ENCODE peak calls at places on chromosomes 16 and 17, in five cellular contexts. One of them, this sample, is unnamed.

GRCh38 chr16:57533618-57534336 is 2.6 kb downstream of the CCDC102A start:
- DNase-seq in SK-N-SH: peak
- DNase-seq in A549: no peak
- DNase-seq in IMR-90: no peak
- DNase-seq in H1: peak
- DNase-seq in this sample: peak

GRCh38 chr17:77036841-77037381 is 103.9 kb upstream of the SEC14L1 start:
- DNase-seq in H1: no peak
- DNase-seq in A549: no peak
- DNase-seq in SK-N-SH: peak
- DNase-seq in IMR-90: no peak
- DNase-seq in this sample: no peak

GRCh38 chr17:34620458-34620857 is 41.1 kb downstream of the TMEM132E start:
- DNase-seq in A549: no peak
- DNase-seq in SK-N-SH: peak
- DNase-seq in IMR-90: no peak
- DNase-seq in H1: no peak
- DNase-seq in this sample: no peak

GRCh38 chr17:49853470-49854015 is 5.7 kb upstream of the TAC4 start:
- DNase-seq in IMR-90: no peak
- DNase-seq in A549: no peak
- DNase-seq in SK-N-SH: no peak
- DNase-seq in H1: no peak
- DNase-seq in this sample: no peak

GRCh38 chr17:77345260-77345910 is 204.6 kb downstream of the SEC14L1 start:
- DNase-seq in A549: no peak
- DNase-seq in IMR-90: no peak
- DNase-seq in SK-N-SH: no peak
- DNase-seq in H1: no peak
- DNase-seq in this sample: peak

GRCh38 chr16:14335297-14335696 is 264.2 kb downstream of the MRTFB start:
- DNase-seq in SK-N-SH: no peak
- DNase-seq in H1: no peak
- DNase-seq in IMR-90: no peak
- DNase-seq in A549: peak
- DNase-seq in this sample: no peak

GRCh38 chr16:3736116-3736515 is 18.8 kb upstream of the TRAP1 start:
- DNase-seq in A549: no peak
- DNase-seq in IMR-90: no peak
- DNase-seq in H1: no peak
- DNase-seq in SK-N-SH: no peak
- DNase-seq in this sample: no peak

GRCh38 chr17:48215583-48216139 is 108.1 kb downstream of the SNX11 start:
- DNase-seq in IMR-90: peak
- DNase-seq in A549: peak
- DNase-seq in H1: peak
- DNase-seq in SK-N-SH: peak
- DNase-seq in this sample: peak

GRCh38 chr17:16419929-16420271 is 4.5 kb downstream of the TRPV2 start:
- DNase-seq in IMR-90: peak
- DNase-seq in H1: no peak
- DNase-seq in SK-N-SH: no peak
- DNase-seq in A549: no peak
- DNase-seq in this sample: no peak

GRCh38 chr16:3182608-3183444 is 5.2 kb upstream of the OR1F1 start:
- DNase-seq in H1: peak
- DNase-seq in SK-N-SH: peak
- DNase-seq in IMR-90: peak
- DNase-seq in A549: peak
- DNase-seq in this sample: peak

GRCh38 chr17:46811978-46812583 is 6.4 kb downstream of the WNT3 start:
- DNase-seq in A549: no peak
- DNase-seq in IMR-90: peak
- DNase-seq in H1: no peak
- DNase-seq in SK-N-SH: no peak
- DNase-seq in this sample: no peak

GRCh38 chr16:67165121-67166034 is 833 bp downstream of the HSF4 start:
- DNase-seq in A549: no peak
- DNase-seq in H1: peak
- DNase-seq in SK-N-SH: no peak
- DNase-seq in IMR-90: no peak
- DNase-seq in this sample: no peak
- TF ChIP-seq USF2 in A549: no peak
- TF ChIP-seq USF2 in H1: no peak
- TF ChIP-seq USF2 in SK-N-SH: no peak
- TF ChIP-seq USF2 in IMR-90: no peak
- TF ChIP-seq USF2 in this sample: no peak

DNA sequence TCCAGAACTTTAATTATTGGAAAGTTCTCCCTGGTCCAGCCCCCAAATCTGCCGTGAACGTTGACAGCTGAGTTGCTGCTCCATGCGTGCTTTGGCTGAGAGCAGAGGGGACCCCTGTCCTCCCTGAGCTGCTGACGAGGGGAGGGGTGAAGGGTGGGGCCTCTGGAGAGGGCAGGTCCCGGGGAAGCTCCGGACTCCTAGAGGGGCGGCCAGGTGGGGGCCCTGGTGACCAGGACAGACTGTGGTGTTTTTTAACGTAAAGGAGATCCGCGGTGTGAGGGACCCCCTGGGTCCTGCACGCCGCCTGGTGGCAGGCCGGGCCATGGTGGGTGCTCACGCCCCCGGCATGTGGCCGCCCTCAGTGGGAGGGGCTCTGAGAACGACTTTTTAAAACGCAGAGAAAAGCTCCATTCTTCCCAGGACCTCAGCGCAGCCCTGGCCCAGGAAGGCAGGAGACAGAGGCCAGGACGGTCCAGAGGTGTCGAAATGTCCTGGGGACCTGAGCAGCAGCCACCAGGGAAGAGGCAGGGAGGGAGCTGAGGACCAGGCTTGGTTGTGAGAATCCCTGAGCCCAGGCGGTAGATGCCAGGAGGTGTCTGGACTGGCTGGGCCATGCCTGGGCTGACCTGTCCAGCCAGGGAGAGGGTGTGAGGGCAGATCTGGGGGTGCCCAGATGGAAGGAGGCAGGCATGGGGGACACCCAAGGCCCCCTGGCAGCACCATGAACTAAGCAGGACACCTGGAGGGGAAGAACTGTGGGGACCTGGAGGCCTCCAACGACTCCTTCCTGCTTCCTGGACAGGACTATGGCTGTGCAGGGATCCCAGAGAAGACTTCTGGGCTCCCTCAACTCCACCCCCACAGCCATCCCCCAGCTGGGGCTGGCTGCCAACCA is at the start of gene MC1R:
- DNase-seq in H1: peak
- DNase-seq in IMR-90: peak
- DNase-seq in A549: peak
- DNase-seq in SK-N-SH: peak
- DNase-seq in this sample: peak
- TF ChIP-seq USF2 in H1: no peak
- TF ChIP-seq USF2 in IMR-90: no peak
- TF ChIP-seq USF2 in A549: no peak
- TF ChIP-seq USF2 in SK-N-SH: no peak
- TF ChIP-seq USF2 in this sample: no peak

DNA sequence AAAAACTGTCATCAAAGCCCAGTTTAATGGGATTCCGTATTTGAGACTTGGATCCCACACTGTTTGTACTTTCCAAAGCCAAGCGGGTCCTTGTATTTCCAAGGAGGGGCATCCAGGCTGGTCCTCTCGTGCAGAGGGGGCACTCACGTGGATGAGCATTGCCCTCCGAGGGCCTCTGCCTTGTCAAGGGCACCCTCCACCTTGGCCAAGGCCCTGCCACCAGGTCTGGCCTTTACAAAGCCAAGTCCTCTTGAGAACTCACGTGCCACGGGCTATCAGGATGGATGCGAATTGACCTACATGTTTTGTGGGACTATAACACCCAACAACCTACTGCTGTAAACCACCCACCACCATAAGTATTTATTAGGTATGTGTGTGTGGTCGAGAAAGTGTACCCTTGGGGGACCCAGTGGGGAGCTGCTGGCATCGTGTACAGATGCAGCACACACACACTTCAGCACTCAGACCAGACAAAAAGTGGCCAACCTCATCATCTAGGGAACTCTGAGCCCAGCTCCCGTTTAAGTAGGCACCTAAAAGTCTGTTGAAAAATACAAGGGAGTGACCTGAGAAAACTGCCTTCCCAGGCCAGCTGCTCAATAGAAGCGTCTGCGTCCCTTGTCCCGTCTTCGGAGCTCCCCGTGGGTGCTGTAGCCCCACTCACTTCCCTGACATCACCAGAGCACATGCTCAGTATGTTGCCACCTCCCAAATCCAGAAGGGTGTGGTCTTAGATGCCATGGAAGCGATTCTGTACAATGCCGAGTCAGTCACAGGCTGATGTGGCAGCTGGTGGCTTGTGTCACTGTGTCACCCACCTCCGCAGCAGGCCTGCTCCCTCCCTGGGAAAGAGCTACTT is 12.9 kb downstream of the MAP1LC3B start:
- DNase-seq in IMR-90: no peak
- DNase-seq in A549: no peak
- DNase-seq in SK-N-SH: no peak
- DNase-seq in H1: no peak
- DNase-seq in this sample: no peak
- TF ChIP-seq USF2 in IMR-90: no peak
- TF ChIP-seq USF2 in A549: no peak
- TF ChIP-seq USF2 in SK-N-SH: no peak
- TF ChIP-seq USF2 in H1: no peak
- TF ChIP-seq USF2 in this sample: no peak

GRCh38 chr17:82246365-82247174 is 17.7 kb downstream of the SLC16A3 start:
- DNase-seq in A549: peak
- DNase-seq in H1: no peak
- DNase-seq in IMR-90: peak
- DNase-seq in SK-N-SH: peak
- DNase-seq in this sample: no peak
- TF ChIP-seq USF2 in A549: peak
- TF ChIP-seq USF2 in H1: no peak
- TF ChIP-seq USF2 in IMR-90: peak
- TF ChIP-seq USF2 in SK-N-SH: no peak
- TF ChIP-seq USF2 in this sample: no peak

DNA sequence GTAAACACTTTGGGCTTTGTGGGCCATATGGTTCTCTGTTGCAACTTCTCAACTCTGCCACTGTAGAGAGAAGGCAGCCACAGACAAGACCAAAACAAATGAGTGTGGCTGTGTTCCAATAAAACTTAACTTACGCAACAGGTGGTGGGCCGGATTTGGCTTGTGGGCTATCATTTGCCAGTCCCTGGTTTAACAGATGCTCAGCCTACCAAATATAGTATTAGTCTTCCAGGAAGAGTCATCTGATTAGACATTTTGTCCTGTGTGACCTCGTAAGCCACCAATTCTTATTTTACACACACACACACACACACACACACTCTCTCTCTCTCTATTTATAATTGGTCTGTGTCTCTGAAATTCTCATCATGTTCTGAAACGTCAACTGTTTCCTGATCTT is 245.9 kb downstream of the XYLT1 start:
- DNase-seq in A549: no peak
- DNase-seq in IMR-90: peak
- DNase-seq in H1: no peak
- DNase-seq in SK-N-SH: no peak
- DNase-seq in this sample: no peak
- TF ChIP-seq USF2 in A549: no peak
- TF ChIP-seq USF2 in IMR-90: no peak
- TF ChIP-seq USF2 in H1: no peak
- TF ChIP-seq USF2 in SK-N-SH: no peak
- TF ChIP-seq USF2 in this sample: no peak

DNA sequence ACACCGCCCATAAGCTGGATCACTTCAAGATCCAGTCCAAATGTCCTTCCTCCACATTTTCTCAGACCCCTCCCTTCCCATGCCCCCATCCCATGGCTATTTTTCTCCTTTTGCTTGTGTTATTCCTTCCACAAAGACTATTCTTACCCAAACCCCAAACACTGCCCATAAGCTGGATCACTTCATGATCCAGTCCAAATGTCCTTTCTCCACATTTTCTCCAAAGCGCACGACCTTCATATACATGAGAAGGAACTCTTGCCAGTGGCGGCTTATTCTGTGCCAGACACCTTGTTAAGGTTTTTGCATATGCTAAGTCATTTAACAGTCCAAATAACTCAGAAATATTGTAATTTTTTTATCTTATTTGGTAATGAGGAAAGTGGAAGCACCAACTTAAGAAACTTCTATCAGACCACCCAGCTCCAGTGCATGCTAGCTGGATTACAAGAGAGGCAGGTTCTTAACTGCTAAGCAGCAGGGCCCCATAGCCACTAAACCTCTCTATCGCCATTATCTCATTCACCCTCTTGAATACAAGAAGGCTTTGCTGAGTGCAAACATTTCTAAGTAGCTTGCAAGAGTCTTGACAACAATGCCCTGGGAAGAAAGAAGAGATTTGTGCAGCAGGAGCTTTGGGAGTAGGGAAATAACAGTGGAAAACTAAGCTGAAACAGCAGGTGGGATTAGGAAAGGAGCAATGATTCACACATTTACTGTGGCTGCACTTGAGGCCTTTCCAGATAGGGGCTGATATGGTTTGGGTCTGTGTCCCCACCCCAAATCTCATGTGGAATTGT is 428.2 kb upstream of the MAF start:
- DNase-seq in SK-N-SH: no peak
- DNase-seq in IMR-90: no peak
- DNase-seq in H1: no peak
- DNase-seq in A549: no peak
- DNase-seq in this sample: no peak
- TF ChIP-seq USF2 in SK-N-SH: no peak
- TF ChIP-seq USF2 in IMR-90: no peak
- TF ChIP-seq USF2 in H1: no peak
- TF ChIP-seq USF2 in A549: no peak
- TF ChIP-seq USF2 in this sample: no peak

DNA sequence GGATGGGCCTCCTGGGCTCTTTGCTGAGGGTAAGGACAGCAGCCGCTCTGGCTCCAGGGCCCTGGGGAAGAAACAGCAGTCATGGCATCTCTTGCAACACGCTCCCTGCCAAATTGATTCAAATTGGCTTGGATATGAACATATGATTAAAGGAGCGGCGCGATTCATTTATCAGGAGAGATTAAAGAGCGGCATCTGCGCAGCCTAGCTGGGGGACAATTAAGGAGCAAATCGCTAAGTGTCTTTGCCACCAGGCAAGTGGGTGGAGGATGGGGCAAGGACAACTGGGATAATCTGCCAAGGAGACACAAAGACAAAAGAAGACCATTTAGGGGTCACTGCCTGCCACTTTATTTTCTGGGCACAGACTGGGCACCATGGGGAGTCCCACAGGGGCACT is 27.9 kb downstream of the PIPOX start:
- DNase-seq in A549: no peak
- DNase-seq in H1: no peak
- DNase-seq in IMR-90: no peak
- DNase-seq in SK-N-SH: no peak
- DNase-seq in this sample: no peak
- TF ChIP-seq USF2 in A549: no peak
- TF ChIP-seq USF2 in H1: no peak
- TF ChIP-seq USF2 in IMR-90: no peak
- TF ChIP-seq USF2 in SK-N-SH: no peak
- TF ChIP-seq USF2 in this sample: no peak

DNA sequence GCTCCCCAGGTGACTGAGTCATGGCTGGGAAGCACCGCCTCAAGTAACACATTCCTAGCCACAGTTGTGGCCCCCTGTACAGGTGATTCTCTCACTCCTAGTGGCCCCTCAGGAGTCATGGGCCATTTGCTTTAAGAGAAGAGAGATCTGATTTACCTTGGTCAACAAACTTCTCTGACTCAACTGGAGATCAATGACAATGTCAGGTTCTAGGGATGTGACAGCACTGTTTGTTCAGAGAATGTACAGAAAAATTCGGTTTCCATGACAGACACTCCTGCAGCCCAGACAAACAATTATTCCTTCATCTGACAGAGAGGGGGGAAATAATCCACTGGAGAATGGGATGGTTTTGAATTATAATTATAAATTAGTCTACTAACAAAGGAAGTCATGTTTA is 9.8 kb downstream of the ERN1 start:
- DNase-seq in SK-N-SH: no peak
- DNase-seq in A549: no peak
- DNase-seq in IMR-90: no peak
- DNase-seq in H1: no peak
- DNase-seq in this sample: no peak
- TF ChIP-seq USF2 in SK-N-SH: no peak
- TF ChIP-seq USF2 in A549: no peak
- TF ChIP-seq USF2 in IMR-90: no peak
- TF ChIP-seq USF2 in H1: no peak
- TF ChIP-seq USF2 in this sample: no peak